ENCODE peak calls at places on chromosomes 5 and 9, in six cellular contexts. P is transverse colon, X is testis, H is neural progenitor cell, U is A673, M is PC-3. B is an unnamed sample. For H3K27me3, the result is how much of the 10 kb centered on the place peaks cover.

GRCh38 chr5:57416246-57416996 is 66.2 kb downstream of the ACTBL2 start:
- DNase-seq in H (no peak), M (no peak), U (peak), P (no peak), X (no peak), B (no peak)

GRCh38 chr9:33151007-33151557 is 16.1 kb downstream of the B4GALT1 start:
- DNase-seq in H (no peak), M (peak), X (peak), P (peak), U (peak), B (no peak)

GRCh38 chr5:82332064-82332855 is 54.1 kb upstream of the RPS23 start:
- DNase-seq in P (no peak), H (no peak), U (no peak), X (no peak), M (no peak), B (no peak)

GRCh38 chr9:93154293-93154903 is 20.3 kb upstream of the NINJ1 start:
- DNase-seq in X (peak), H (peak), P (peak), M (peak), U (peak), B (no peak)

GRCh38 chr5:172149073-172149472 is 39.0 kb downstream of the STK10 start:
- DNase-seq in P (no peak), M (no peak), H (no peak), X (no peak), U (no peak), B (no peak)

GRCh38 chr9:105050296-105050695 is 122.3 kb upstream of the ABCA1 start:
- DNase-seq in H (no peak), X (no peak), P (no peak), M (peak), U (no peak), B (no peak)

GRCh38 chr5:136222575-136223235 is 29.7 kb upstream of the SMIM32 start:
- DNase-seq in H (no peak), X (no peak), P (no peak), U (no peak), M (peak), B (no peak)

GRCh38 chr9:94042516-94042915 is 41.7 kb upstream of the PTPDC1 start:
- DNase-seq in U (no peak), P (no peak), X (no peak), H (no peak), M (no peak), B (no peak)

DNA sequence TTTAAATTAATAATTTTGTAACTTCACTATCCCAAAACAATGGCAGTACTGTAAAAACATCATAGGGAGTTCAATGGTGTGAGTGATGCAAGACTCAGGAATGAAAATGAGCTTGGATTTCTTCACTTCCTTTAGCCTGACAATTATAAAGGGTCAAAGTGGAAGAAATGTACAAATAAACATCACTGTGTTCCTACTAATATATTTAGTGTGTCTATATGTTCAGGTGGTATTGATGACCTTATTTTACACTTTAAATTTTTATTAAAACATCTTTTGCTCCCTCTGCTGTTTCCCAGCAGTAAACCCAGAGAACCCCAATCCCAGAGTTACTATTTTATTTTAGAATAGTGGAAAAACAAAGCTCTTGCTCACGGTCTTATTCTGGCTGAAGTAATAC is 2.0 kb downstream of the LOX start:
- DNase-seq in H (no peak), U (peak), X (no peak), M (no peak), P (no peak), B (no peak)
- TF ChIP-seq CTCF in H (no peak), U (no peak), X (no peak), M (no peak), P (no peak), B (no peak)

GRCh38 chr9:135169709-135170226 is 82.3 kb downstream of the OLFM1 start:
- DNase-seq in H (no peak), X (no peak), U (no peak), M (no peak), P (no peak), B (no peak)
- H3K27me3 ChIP-seq in H (under half), X (under half), U (under half), M (under half), P (under half), B (under half)

GRCh38 chr5:150168864-150169263 is 2.3 kb downstream of the CDX1 start:
- DNase-seq in P (no peak), M (no peak), U (no peak), X (no peak), H (no peak), B (no peak)

GRCh38 chr5:150166193-150167162 is at the start of gene CDX1:
- DNase-seq in P (peak), U (no peak), X (no peak), M (no peak), H (no peak), B (no peak)

GRCh38 chr5:150167163-150167798 is 703 bp downstream of the CDX1 start:
- DNase-seq in P (no peak), X (no peak), U (no peak), M (no peak), H (peak), B (no peak)

GRCh38 chr5:150164640-150165039 is 1.9 kb upstream of the CDX1 start:
- DNase-seq in P (peak), H (no peak), M (no peak), U (no peak), X (peak), B (no peak)

DNA sequence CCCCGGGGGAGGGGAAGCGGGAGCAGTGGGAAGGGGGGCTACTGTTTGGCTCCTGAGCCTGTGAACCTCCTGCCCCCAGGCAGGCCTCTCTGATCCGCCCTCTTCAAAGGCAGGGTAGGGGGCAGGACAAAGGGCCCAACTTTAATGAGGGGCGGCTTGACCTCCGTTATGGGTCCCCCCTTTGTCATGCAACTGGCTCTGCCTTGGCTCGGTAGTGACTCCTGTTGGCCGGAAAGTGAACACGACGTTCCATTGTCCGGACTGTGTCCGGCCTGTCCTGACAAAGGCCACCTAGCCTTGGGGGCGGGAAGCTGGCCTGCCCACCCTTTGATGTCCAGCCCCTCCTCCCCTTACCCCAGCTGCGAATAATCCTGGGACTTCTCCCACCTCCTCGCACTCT is 1.3 kb downstream of the CDX1 start:
- DNase-seq in M (no peak), P (peak), U (no peak), H (peak), X (no peak), B (no peak)
- TF ChIP-seq CTCF in M (peak), P (peak), U (peak), H (peak), X (no peak), B (no peak)

DNA sequence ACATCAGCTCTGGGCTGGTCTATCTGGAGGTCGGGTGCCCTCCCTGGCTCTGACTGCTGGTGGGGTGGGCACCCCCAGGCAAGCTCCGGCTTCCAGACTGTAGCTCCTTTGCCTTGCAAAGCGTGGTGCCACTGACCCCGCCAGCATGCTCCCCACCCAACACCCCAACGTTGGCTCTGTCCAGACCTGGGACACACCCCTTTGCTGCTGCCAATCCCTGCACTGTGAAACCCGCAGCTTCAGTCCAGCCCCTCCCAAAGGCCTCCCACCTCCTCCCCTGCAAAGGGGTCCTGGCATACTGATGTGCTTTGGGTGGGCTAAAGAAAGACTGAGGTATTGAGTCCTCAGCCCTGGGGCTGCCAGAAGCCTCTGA is 3.9 kb downstream of the UNC5A start:
- DNase-seq in X (no peak), M (no peak), H (no peak), U (no peak), P (no peak), B (no peak)
- H3K27me3 ChIP-seq in X (under half), M (under half), H (under half), U (under half), P (half or more), B (under half)

GRCh38 chr9:77898864-77899263 is 132.7 kb downstream of the GNAQ start:
- DNase-seq in H (no peak), U (no peak), M (no peak), X (no peak), P (no peak), B (no peak)

GRCh38 chr9:77893706-77894105 is 137.9 kb downstream of the GNAQ start:
- DNase-seq in P (no peak), U (no peak), H (no peak), X (no peak), M (no peak), B (no peak)

GRCh38 chr9:77899679-77900354 is 131.8 kb downstream of the GNAQ start:
- DNase-seq in P (no peak), X (no peak), U (no peak), H (no peak), M (peak), B (no peak)

GRCh38 chr9:77896269-77897245 is 135.1 kb downstream of the GNAQ start:
- DNase-seq in M (no peak), H (no peak), U (peak), X (no peak), P (no peak), B (peak)

GRCh38 chr9:77897292-77897691 is 134.3 kb downstream of the GNAQ start:
- DNase-seq in U (peak), H (peak), M (peak), X (no peak), P (no peak), B (no peak)
- TF ChIP-seq CTCF in U (peak), H (peak), M (peak), X (no peak), P (peak), B (no peak)

DNA sequence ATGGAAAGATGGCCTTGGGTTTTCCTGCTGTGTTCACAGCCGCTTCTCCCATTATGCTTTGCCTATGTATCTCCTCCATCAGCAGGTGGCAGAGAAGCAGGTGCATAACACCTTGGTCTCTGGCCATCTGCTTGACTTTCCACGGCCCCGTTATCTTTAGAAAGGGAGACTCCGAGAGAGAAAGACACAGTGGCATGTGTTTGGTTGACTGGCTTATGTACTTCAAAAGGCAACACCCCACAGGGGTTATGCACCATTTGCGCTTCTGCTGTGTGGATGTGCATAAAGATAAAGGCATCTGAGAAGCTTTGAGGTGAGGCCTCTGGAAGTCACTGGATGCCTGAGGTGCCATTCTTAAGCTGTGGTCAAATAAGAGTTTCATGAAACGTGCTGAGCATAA is 138.4 kb downstream of the EGFLAM start:
- DNase-seq in U (no peak), M (no peak), H (no peak), P (no peak), X (no peak), B (no peak)
- H3K27me3 ChIP-seq in U (under half), M (half or more), H (under half), P (under half), X (under half), B (under half)

GRCh38 chr9:132793606-132794580 is 84.2 kb downstream of the AK8 start:
- DNase-seq in X (no peak), P (no peak), M (peak), H (no peak), U (no peak), B (no peak)
- TF ChIP-seq CTCF in X (no peak), P (no peak), M (no peak), H (no peak), U (no peak), B (no peak)

GRCh38 chr9:84670801-84671153 is 1.2 kb downstream of the NTRK2 start:
- DNase-seq in P (no peak), H (no peak), M (no peak), U (no peak), X (no peak), B (no peak)
- H3K27me3 ChIP-seq in P (half or more), H (half or more), M (under half), U (half or more), X (under half), B (under half)

B was measured in dorsolateral prefrontal cortex.